ENCODE peak calls at places on chromosome 6, in five cellular contexts. I, B, M, U and O are unnamed samples.

GRCh38 chr6:37314803-37315515 is 38.8 kb upstream of the RNF8 start:
- DNase-seq in I (no peak), B (peak), M (peak), U (peak), O (peak)

GRCh38 chr6:14079433-14079832 is 38.1 kb upstream of the CD83 start:
- DNase-seq in I (no peak), B (no peak), M (peak), U (no peak), O (no peak)

GRCh38 chr6:52497652-52498408 is 77.7 kb downstream of the EFHC1 start:
- DNase-seq in I (no peak), B (peak), M (peak), U (no peak), O (no peak)

GRCh38 chr6:129684903-129685639 is 24.9 kb downstream of the ARHGAP18 start:
- DNase-seq in I (no peak), B (no peak), M (no peak), U (no peak), O (no peak)

GRCh38 chr6:90080876-90081464 is 186.7 kb downstream of the GJA10 start:
- DNase-seq in I (no peak), B (no peak), M (no peak), U (no peak), O (no peak)

GRCh38 chr6:14396826-14397517 is 279.4 kb downstream of the CD83 start:
- DNase-seq in I (no peak), B (no peak), M (peak), U (peak), O (peak)

GRCh38 chr6:160060221-160060620 is 61.4 kb upstream of the SLC22A1 start:
- DNase-seq in I (no peak), B (no peak), M (no peak), U (no peak), O (no peak)

GRCh38 chr6:72382602-72383529 is 239.0 kb upstream of the KCNQ5 start:
- DNase-seq in I (no peak), B (no peak), M (no peak), U (no peak), O (no peak)

GRCh38 chr6:161300823-161301222 is 27.0 kb upstream of the AGPAT4 start:
- DNase-seq in I (no peak), B (no peak), M (no peak), U (no peak), O (no peak)

GRCh38 chr6:149910721-149911151 is 12.2 kb downstream of the RAET1G start:
- DNase-seq in I (no peak), B (no peak), M (no peak), U (no peak), O (no peak)

GRCh38 chr6:36906539-36906938 is 20.8 kb downstream of the C6orf89 start:
- DNase-seq in I (no peak), B (no peak), M (no peak), U (no peak), O (no peak)

GRCh38 chr6:81690073-81690472 is 62.4 kb downstream of the TENT5A start:
- DNase-seq in I (no peak), B (no peak), M (no peak), U (no peak), O (no peak)

GRCh38 chr6:125101656-125102055 is 51.9 kb upstream of the TPD52L1 start:
- DNase-seq in I (no peak), B (peak), M (peak), U (no peak), O (no peak)

GRCh38 chr6:137806914-137807682 is 60.0 kb upstream of the TNFAIP3 start:
- DNase-seq in I (no peak), B (no peak), M (no peak), U (no peak), O (no peak)

GRCh38 chr6:159969921-159970320 is 1.0 kb downstream of the IGF2R start:
- DNase-seq in I (peak), B (peak), M (peak), U (no peak), O (no peak)

GRCh38 chr6:90544085-90544484 is 42.8 kb downstream of the MAP3K7 start:
- DNase-seq in I (no peak), B (no peak), M (no peak), U (no peak), O (no peak)

GRCh38 chr6:163383912-163384311 is 30.6 kb upstream of the QKI start:
- DNase-seq in I (no peak), B (no peak), M (peak), U (no peak), O (no peak)

GRCh38 chr6:97052152-97052787 is 127.7 kb downstream of the KLHL32 start:
- DNase-seq in I (no peak), B (no peak), M (no peak), U (no peak), O (no peak)

GRCh38 chr6:128112494-128112893 is 211.6 kb upstream of the THEMIS start:
- DNase-seq in I (no peak), B (peak), M (peak), U (no peak), O (no peak)

GRCh38 chr6:157715766-157716171 is 107.3 kb upstream of the SNX9 start:
- DNase-seq in I (no peak), B (peak), M (peak), U (no peak), O (no peak)

GRCh38 chr6:20681243-20681684 is 147.0 kb downstream of the CDKAL1 start:
- DNase-seq in I (no peak), B (no peak), M (no peak), U (no peak), O (no peak)

GRCh38 chr6:139753198-139753861 is 378.9 kb upstream of the CITED2 start:
- DNase-seq in I (no peak), B (peak), M (peak), U (no peak), O (no peak)

GRCh38 chr6:163314791-163315404 is 99.6 kb upstream of the QKI start:
- DNase-seq in I (no peak), B (no peak), M (no peak), U (no peak), O (no peak)

GRCh38 chr6:159008656-159009288 is 8.8 kb upstream of the RSPH3 start:
- DNase-seq in I (no peak), B (peak), M (peak), U (no peak), O (no peak)

GRCh38 chr6:168138436-168138835 is 59.4 kb upstream of the FRMD1 start:
- DNase-seq in I (no peak), B (no peak), M (no peak), U (no peak), O (peak)

GRCh38 chr6:131368077-131368911 is 204.7 kb upstream of the ARG1 start:
- DNase-seq in I (no peak), B (no peak), M (no peak), U (no peak), O (no peak)

GRCh38 chr6:14088600-14089168 is 28.9 kb upstream of the CD83 start:
- DNase-seq in I (no peak), B (no peak), M (no peak), U (no peak), O (no peak)

GRCh38 chr6:168746013-168746412 is 305.0 kb downstream of the SMOC2 start:
- DNase-seq in I (no peak), B (no peak), M (no peak), U (no peak), O (no peak)

GRCh38 chr6:18100296-18100695 is 22.2 kb downstream of the NHLRC1 start:
- DNase-seq in I (no peak), B (no peak), M (no peak), U (no peak), O (no peak)

GRCh38 chr6:28001751-28002150 is 44.7 kb downstream of the OR2B6 start:
- DNase-seq in I (no peak), B (no peak), M (no peak), U (no peak), O (no peak)

GRCh38 chr6:83708546-83708969 is 343 bp downstream of the SNAP91 start:
- DNase-seq in I (peak), B (peak), M (no peak), U (peak), O (peak)

GRCh38 chr6:16319813-16320532 is 81.6 kb downstream of the GMPR start:
- DNase-seq in I (no peak), B (peak), M (peak), U (no peak), O (no peak)

GRCh38 chr6:84643778-84644177 is 120.6 kb downstream of the TBX18 start:
- DNase-seq in I (no peak), B (no peak), M (no peak), U (no peak), O (no peak)

GRCh38 chr6:113654396-113654795 is 202.7 kb upstream of the MARCKS start:
- DNase-seq in I (no peak), B (peak), M (peak), U (no peak), O (no peak)

GRCh38 chr6:31728767-31729514 is at the start of gene DDAH2:
- DNase-seq in I (no peak), B (no peak), M (no peak), U (no peak), O (no peak)

GRCh38 chr6:122692175-122692598 is 82.0 kb downstream of the PKIB start:
- DNase-seq in I (no peak), B (peak), M (peak), U (no peak), O (no peak)

GRCh38 chr6:3742426-3743344 is 8.8 kb downstream of the PXDC1 start:
- DNase-seq in I (peak), B (peak), M (peak), U (peak), O (peak)
- H2AFZ ChIP-seq in I (peak), B (no peak), M (no peak), U (peak), O (no peak)

DNA sequence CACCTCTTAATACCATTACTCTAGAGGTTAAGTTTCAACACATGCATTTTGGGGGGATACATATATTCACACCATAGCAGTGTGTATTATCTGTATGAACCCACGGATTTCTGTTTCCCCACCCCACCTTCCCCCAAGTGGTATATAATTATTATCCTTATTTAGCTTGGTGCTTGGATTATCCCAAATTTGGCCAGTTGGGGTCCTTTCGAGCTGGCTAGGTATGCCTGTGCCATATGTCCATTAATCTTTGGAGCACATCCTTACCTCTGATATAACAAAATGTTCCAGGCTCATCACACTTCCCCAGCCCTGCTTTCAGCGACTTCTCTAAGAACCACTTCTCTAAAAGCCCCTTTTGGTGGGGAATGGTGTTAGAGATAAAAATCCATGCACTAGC is 118.7 kb upstream of the MLIP start:
- DNase-seq in I (no peak), B (no peak), M (no peak), U (no peak), O (no peak)
- H2BK15ac ChIP-seq in I (no peak), B (no peak), M (no peak), U (no peak), O (no peak)

GRCh38 chr6:165008971-165009370 is 300.4 kb downstream of the C6orf118 start:
- DNase-seq in I (no peak), B (peak), M (no peak), U (no peak), O (no peak)
- H3K23ac ChIP-seq in I (no peak), B (no peak), M (no peak), U (no peak), O (no peak)

DNA sequence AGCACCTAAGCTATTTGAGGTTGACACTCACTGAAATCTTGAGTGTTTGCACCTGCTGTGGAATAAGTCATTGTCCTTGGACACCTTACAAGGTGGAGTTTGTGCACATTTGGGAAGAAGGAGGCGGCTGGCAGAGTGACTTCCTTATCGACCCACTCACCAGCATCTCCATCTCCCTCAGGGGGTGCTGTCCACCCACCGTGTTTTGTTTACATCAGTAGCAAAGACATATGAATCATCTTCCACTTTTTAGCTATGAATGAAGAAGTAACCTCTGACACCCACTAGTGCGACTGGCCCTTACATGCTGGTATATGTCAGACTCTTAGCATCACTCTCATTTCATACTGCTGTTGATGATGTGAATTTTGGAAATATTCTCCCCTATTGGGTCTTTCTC is 119.5 kb upstream of the SGK1 start:
- DNase-seq in I (no peak), B (peak), M (peak), U (no peak), O (no peak)
- H2AFZ ChIP-seq in I (no peak), B (no peak), M (peak), U (no peak), O (no peak)

DNA sequence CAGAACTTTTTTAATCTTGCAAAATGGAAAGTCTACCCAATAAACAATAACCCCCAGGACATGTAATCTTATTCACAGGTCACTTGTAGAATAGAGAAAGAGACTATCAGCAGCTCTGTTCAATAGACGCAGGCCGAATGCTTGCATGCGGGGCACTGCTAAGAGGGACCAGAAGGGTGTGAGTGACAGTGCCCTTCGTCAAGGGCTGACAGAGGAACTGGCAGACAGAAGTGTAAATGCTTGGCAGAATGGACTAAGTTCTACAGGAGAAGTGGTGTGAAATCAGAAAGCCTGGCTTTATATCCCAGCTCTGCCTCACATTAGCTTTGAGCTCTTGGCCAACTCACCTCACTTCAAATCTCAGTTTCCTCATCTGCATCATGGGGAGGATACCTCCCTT is 21.0 kb downstream of the DDO start:
- DNase-seq in I (no peak), B (no peak), M (no peak), U (no peak), O (no peak)
- H2BK15ac ChIP-seq in I (no peak), B (no peak), M (no peak), U (no peak), O (no peak)

GRCh38 chr6:93417421-93417996 is 1.9 kb downstream of the EPHA7 start:
- DNase-seq in I (peak), B (peak), M (no peak), U (no peak), O (no peak)
- H3K23ac ChIP-seq in I (no peak), B (no peak), M (no peak), U (no peak), O (no peak)

GRCh38 chr6:151148111-151148510 is 91.7 kb upstream of the AKAP12 start:
- DNase-seq in I (no peak), B (no peak), M (no peak), U (no peak), O (no peak)
- H2AFZ ChIP-seq in I (no peak), B (no peak), M (no peak), U (no peak), O (no peak)

GRCh38 chr6:121437861-121438651 is 2.6 kb downstream of the GJA1 start:
- DNase-seq in I (no peak), B (peak), M (peak), U (no peak), O (peak)
- H2BK15ac ChIP-seq in I (no peak), B (no peak), M (peak), U (no peak), O (no peak)

GRCh38 chr6:44245912-44246662 is 814 bp upstream of the HSP90AB1 start:
- DNase-seq in I (peak), B (peak), M (peak), U (peak), O (peak)
- H3K23ac ChIP-seq in I (peak), B (no peak), M (peak), U (no peak), O (no peak)